ENCODE peak calls at places on chromosomes 11 and 22, in seven cellular contexts. One of them, this sample, is unnamed. For H3K4me1, the result is how much of the 10 kb centered on the place peaks cover.

GRCh38 chr11:6622261-6623171 is 3.3 kb upstream of the TPP1 start:
- DNase-seq in PC-3: no peak
- DNase-seq in MM.1S: peak
- DNase-seq in HepG2: no peak
- DNase-seq in GM23338: no peak
- DNase-seq in HCT116: no peak
- DNase-seq in hepatocyte: no peak
- DNase-seq in this sample: no peak

GRCh38 chr11:94715225-94715624 is 52.9 kb upstream of the AMOTL1 start:
- DNase-seq in hepatocyte: no peak
- DNase-seq in GM23338: no peak
- DNase-seq in MM.1S: no peak
- DNase-seq in HepG2: no peak
- DNase-seq in PC-3: no peak
- DNase-seq in HCT116: no peak
- DNase-seq in this sample: no peak

GRCh38 chr11:129315781-129316579 is 59.7 kb upstream of the BARX2 start:
- DNase-seq in HCT116: peak
- DNase-seq in hepatocyte: peak
- DNase-seq in GM23338: peak
- DNase-seq in PC-3: peak
- DNase-seq in MM.1S: no peak
- DNase-seq in HepG2: peak
- DNase-seq in this sample: no peak

GRCh38 chr11:72787262-72788104 is 6.4 kb downstream of the STARD10 start:
- DNase-seq in HepG2: peak
- DNase-seq in PC-3: no peak
- DNase-seq in GM23338: peak
- DNase-seq in hepatocyte: peak
- DNase-seq in MM.1S: no peak
- DNase-seq in HCT116: no peak
- DNase-seq in this sample: no peak

GRCh38 chr11:35951659-35952058 is 7.8 kb downstream of the LDLRAD3 start:
- DNase-seq in HepG2: no peak
- DNase-seq in HCT116: no peak
- DNase-seq in MM.1S: no peak
- DNase-seq in hepatocyte: no peak
- DNase-seq in PC-3: no peak
- DNase-seq in GM23338: no peak
- DNase-seq in this sample: peak

GRCh38 chr11:112082729-112083128 is 3.8 kb downstream of the TIMM8B start:
- DNase-seq in PC-3: peak
- DNase-seq in hepatocyte: no peak
- DNase-seq in HepG2: no peak
- DNase-seq in GM23338: no peak
- DNase-seq in HCT116: no peak
- DNase-seq in MM.1S: no peak
- DNase-seq in this sample: no peak

GRCh38 chr11:12625438-12626071 is 48.7 kb upstream of the TEAD1 start:
- DNase-seq in HepG2: no peak
- DNase-seq in PC-3: peak
- DNase-seq in HCT116: no peak
- DNase-seq in MM.1S: no peak
- DNase-seq in hepatocyte: no peak
- DNase-seq in GM23338: no peak
- DNase-seq in this sample: peak

GRCh38 chr11:36469881-36470802 is 39.9 kb downstream of the TRAF6 start:
- DNase-seq in hepatocyte: no peak
- DNase-seq in PC-3: peak
- DNase-seq in GM23338: no peak
- DNase-seq in HCT116: no peak
- DNase-seq in MM.1S: no peak
- DNase-seq in HepG2: no peak
- DNase-seq in this sample: peak

GRCh38 chr22:45888221-45889092 is 88.5 kb downstream of the WNT7B start:
- DNase-seq in HepG2: no peak
- DNase-seq in hepatocyte: no peak
- DNase-seq in MM.1S: no peak
- DNase-seq in HCT116: no peak
- DNase-seq in GM23338: no peak
- DNase-seq in PC-3: no peak
- DNase-seq in this sample: no peak

GRCh38 chr22:37022483-37023337 is 3.2 kb downstream of the MPST start:
- DNase-seq in hepatocyte: no peak
- DNase-seq in MM.1S: no peak
- DNase-seq in GM23338: no peak
- DNase-seq in PC-3: no peak
- DNase-seq in HepG2: no peak
- DNase-seq in HCT116: no peak
- DNase-seq in this sample: no peak

GRCh38 chr11:28860898-28861297 is 752.7 kb downstream of the METTL15 start:
- DNase-seq in MM.1S: no peak
- DNase-seq in GM23338: no peak
- DNase-seq in PC-3: peak
- DNase-seq in hepatocyte: peak
- DNase-seq in HCT116: peak
- DNase-seq in HepG2: no peak
- DNase-seq in this sample: peak

GRCh38 chr11:8201524-8202365 is 32.9 kb upstream of the RIC3 start:
- DNase-seq in MM.1S: no peak
- DNase-seq in HCT116: no peak
- DNase-seq in HepG2: no peak
- DNase-seq in GM23338: no peak
- DNase-seq in hepatocyte: no peak
- DNase-seq in PC-3: no peak
- DNase-seq in this sample: no peak

GRCh38 chr11:70525006-70525405 is 126.7 kb downstream of the CTTN start:
- DNase-seq in hepatocyte: no peak
- DNase-seq in HepG2: no peak
- DNase-seq in HCT116: no peak
- DNase-seq in MM.1S: no peak
- DNase-seq in PC-3: no peak
- DNase-seq in GM23338: no peak
- DNase-seq in this sample: no peak

GRCh38 chr11:107924306-107924705 is 3.9 kb upstream of the RAB39A start:
- DNase-seq in PC-3: no peak
- DNase-seq in HepG2: no peak
- DNase-seq in hepatocyte: no peak
- DNase-seq in HCT116: no peak
- DNase-seq in GM23338: no peak
- DNase-seq in MM.1S: peak
- DNase-seq in this sample: no peak

GRCh38 chr11:24588075-24588474 is 91.2 kb downstream of the LUZP2 start:
- DNase-seq in HCT116: no peak
- DNase-seq in HepG2: no peak
- DNase-seq in MM.1S: no peak
- DNase-seq in hepatocyte: no peak
- DNase-seq in PC-3: peak
- DNase-seq in GM23338: no peak
- DNase-seq in this sample: no peak

GRCh38 chr22:48331266-48331665 is 1496.4 kb downstream of the BRD1 start:
- DNase-seq in hepatocyte: no peak
- DNase-seq in GM23338: no peak
- DNase-seq in HCT116: no peak
- DNase-seq in PC-3: no peak
- DNase-seq in MM.1S: no peak
- DNase-seq in HepG2: no peak
- DNase-seq in this sample: no peak

GRCh38 chr11:71426413-71426812 is 21.8 kb downstream of the DHCR7 start:
- DNase-seq in hepatocyte: no peak
- DNase-seq in HepG2: no peak
- DNase-seq in PC-3: peak
- DNase-seq in MM.1S: no peak
- DNase-seq in HCT116: no peak
- DNase-seq in GM23338: no peak
- DNase-seq in this sample: no peak

GRCh38 chr11:94934362-94934761 is 39.0 kb downstream of the CWC15 start:
- DNase-seq in GM23338: peak
- DNase-seq in hepatocyte: peak
- DNase-seq in MM.1S: no peak
- DNase-seq in PC-3: no peak
- DNase-seq in HCT116: no peak
- DNase-seq in HepG2: no peak
- DNase-seq in this sample: peak

GRCh38 chr11:69009441-69010211 is 3.4 kb downstream of the MRGPRF start:
- DNase-seq in HCT116: no peak
- DNase-seq in hepatocyte: peak
- DNase-seq in PC-3: no peak
- DNase-seq in GM23338: no peak
- DNase-seq in HepG2: no peak
- DNase-seq in MM.1S: no peak
- DNase-seq in this sample: no peak

GRCh38 chr11:61488651-61489291 is 19.8 kb upstream of the LRRC10B start:
- DNase-seq in MM.1S: no peak
- DNase-seq in HCT116: no peak
- DNase-seq in hepatocyte: peak
- DNase-seq in GM23338: peak
- DNase-seq in HepG2: peak
- DNase-seq in PC-3: peak
- DNase-seq in this sample: no peak

GRCh38 chr11:43697679-43698078 is 17.1 kb downstream of the HSD17B12 start:
- DNase-seq in hepatocyte: no peak
- DNase-seq in GM23338: no peak
- DNase-seq in MM.1S: no peak
- DNase-seq in HCT116: no peak
- DNase-seq in HepG2: no peak
- DNase-seq in PC-3: no peak
- DNase-seq in this sample: no peak

GRCh38 chr11:18710545-18710944 is 12.0 kb downstream of the TMEM86A start:
- DNase-seq in HepG2: no peak
- DNase-seq in HCT116: no peak
- DNase-seq in PC-3: no peak
- DNase-seq in hepatocyte: no peak
- DNase-seq in GM23338: no peak
- DNase-seq in MM.1S: no peak
- DNase-seq in this sample: no peak

GRCh38 chr11:2297623-2298030 is 4.1 kb downstream of the C11orf21 start:
- DNase-seq in hepatocyte: no peak
- DNase-seq in HCT116: no peak
- DNase-seq in GM23338: no peak
- DNase-seq in MM.1S: no peak
- DNase-seq in PC-3: no peak
- DNase-seq in HepG2: no peak
- DNase-seq in this sample: no peak

GRCh38 chr22:50347157-50347556 is 4.0 kb downstream of the PPP6R2 start:
- DNase-seq in HepG2: no peak
- DNase-seq in MM.1S: no peak
- DNase-seq in PC-3: no peak
- DNase-seq in GM23338: no peak
- DNase-seq in hepatocyte: no peak
- DNase-seq in HCT116: no peak
- DNase-seq in this sample: no peak

DNA sequence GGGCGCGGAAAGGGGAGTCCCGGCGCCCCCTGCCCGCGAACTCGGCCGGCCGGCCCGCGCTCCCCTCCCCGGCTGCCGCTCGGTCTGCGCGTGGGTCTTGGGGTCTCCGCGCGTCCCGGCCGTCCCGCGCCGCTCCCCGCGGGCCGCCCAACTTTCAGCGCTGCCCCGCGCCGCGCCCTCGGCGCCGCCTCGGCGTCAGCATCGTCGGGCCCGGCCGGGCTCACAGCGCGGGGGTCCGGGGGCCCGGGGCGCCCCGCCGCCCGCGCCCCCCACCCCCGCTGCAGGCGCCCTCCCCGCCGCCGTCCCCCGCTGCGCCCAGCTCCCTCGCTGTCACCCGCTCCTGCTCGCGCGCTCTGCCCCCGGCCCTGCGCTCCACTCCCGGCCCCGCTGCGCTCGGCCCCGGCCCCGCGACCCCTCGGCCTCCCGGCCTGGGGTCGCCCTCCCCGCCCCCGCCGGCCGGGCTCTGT is at the start of gene KCNJ4:
- DNase-seq in MM.1S: no peak
- DNase-seq in PC-3: no peak
- DNase-seq in hepatocyte: no peak
- DNase-seq in GM23338: no peak
- DNase-seq in HCT116: no peak
- DNase-seq in HepG2: no peak
- DNase-seq in this sample: no peak
- TF ChIP-seq EZH2 in MM.1S: no peak
- TF ChIP-seq EZH2 in PC-3: no peak
- TF ChIP-seq EZH2 in hepatocyte: no peak
- TF ChIP-seq EZH2 in GM23338: no peak
- TF ChIP-seq EZH2 in HCT116: no peak
- TF ChIP-seq EZH2 in HepG2: no peak
- TF ChIP-seq EZH2 in this sample: no peak

GRCh38 chr11:57190548-57190947 is 8.8 kb downstream of the LRRC55 start:
- DNase-seq in MM.1S: no peak
- DNase-seq in HepG2: no peak
- DNase-seq in HCT116: no peak
- DNase-seq in PC-3: no peak
- DNase-seq in GM23338: no peak
- DNase-seq in hepatocyte: no peak
- DNase-seq in this sample: no peak
- TF ChIP-seq CTCF in MM.1S: no peak
- TF ChIP-seq CTCF in HepG2: no peak
- TF ChIP-seq CTCF in HCT116: no peak
- TF ChIP-seq CTCF in PC-3: no peak
- TF ChIP-seq CTCF in GM23338: no peak
- TF ChIP-seq CTCF in hepatocyte: no peak
- TF ChIP-seq CTCF in this sample: no peak

GRCh38 chr22:21942407-21942895 is 10.2 kb downstream of the PPM1F start:
- DNase-seq in hepatocyte: no peak
- DNase-seq in MM.1S: no peak
- DNase-seq in GM23338: no peak
- DNase-seq in HCT116: peak
- DNase-seq in PC-3: peak
- DNase-seq in HepG2: no peak
- DNase-seq in this sample: peak
- H3K4me1 ChIP-seq in hepatocyte: under half
- H3K4me1 ChIP-seq in MM.1S: under half
- H3K4me1 ChIP-seq in GM23338: under half
- H3K4me1 ChIP-seq in HCT116: under half
- H3K4me1 ChIP-seq in PC-3: under half
- H3K4me1 ChIP-seq in HepG2: under half
- H3K4me1 ChIP-seq in this sample: half or more

GRCh38 chr11:279040-279965 is 1.1 kb downstream of the NLRP6 start:
- DNase-seq in MM.1S: no peak
- DNase-seq in HCT116: no peak
- DNase-seq in HepG2: no peak
- DNase-seq in GM23338: no peak
- DNase-seq in PC-3: no peak
- DNase-seq in hepatocyte: no peak
- DNase-seq in this sample: no peak

GRCh38 chr11:281486-282161 is 3.4 kb downstream of the NLRP6 start:
- DNase-seq in MM.1S: no peak
- DNase-seq in GM23338: no peak
- DNase-seq in HepG2: no peak
- DNase-seq in PC-3: no peak
- DNase-seq in hepatocyte: no peak
- DNase-seq in HCT116: no peak
- DNase-seq in this sample: no peak

GRCh38 chr11:280762-281485 is 2.7 kb downstream of the NLRP6 start:
- DNase-seq in MM.1S: no peak
- DNase-seq in HepG2: no peak
- DNase-seq in GM23338: peak
- DNase-seq in PC-3: no peak
- DNase-seq in hepatocyte: no peak
- DNase-seq in HCT116: no peak
- DNase-seq in this sample: no peak

GRCh38 chr11:278001-278951 is at the start of gene NLRP6:
- DNase-seq in HCT116: no peak
- DNase-seq in hepatocyte: no peak
- DNase-seq in PC-3: no peak
- DNase-seq in GM23338: no peak
- DNase-seq in HepG2: no peak
- DNase-seq in MM.1S: no peak
- DNase-seq in this sample: no peak

GRCh38 chr11:279966-280761 is 2.0 kb downstream of the NLRP6 start:
- DNase-seq in GM23338: peak
- DNase-seq in hepatocyte: no peak
- DNase-seq in HepG2: no peak
- DNase-seq in MM.1S: no peak
- DNase-seq in PC-3: no peak
- DNase-seq in HCT116: no peak
- DNase-seq in this sample: no peak
- TF ChIP-seq EZH2 in GM23338: no peak
- TF ChIP-seq EZH2 in hepatocyte: no peak
- TF ChIP-seq EZH2 in HepG2: no peak
- TF ChIP-seq EZH2 in MM.1S: no peak
- TF ChIP-seq EZH2 in PC-3: no peak
- TF ChIP-seq EZH2 in HCT116: no peak
- TF ChIP-seq EZH2 in this sample: no peak